ENCODE peak calls at places on chromosome 11, in ten cellular contexts. F is HCT116; P is T-helper 9 cell; H is stimulated activated CD4-positive, alpha-beta T cell treated with anti-CD3 and anti-CD28 coated beads, Interleukin-15, amount 100 ng/mL, for 1 hour; L is AG04450; O is GM04504; Y is cardiac fibroblast; Z is kidney glomerular epithelial cell; K is psoas muscle; E is SK-N-SH. W is an unnamed sample.

GRCh38 chr11:47415949-47416472 is 7.6 kb downstream of the SLC39A13 start:
- DNase-seq in Z (peak), P (no peak), E (no peak), K (peak), L (peak), O (peak), H (no peak), F (peak), Y (peak), W (no peak)

GRCh38 chr11:10728779-10729472 is 22.1 kb upstream of the CTR9 start:
- DNase-seq in F (no peak), P (no peak), Y (peak), L (no peak), H (no peak), E (peak), Z (no peak), K (no peak), O (no peak), W (no peak)

GRCh38 chr11:131246589-131247164 is 123.7 kb upstream of the NTM start:
- DNase-seq in L (no peak), H (no peak), Z (no peak), O (no peak), P (no peak), F (no peak), E (peak), Y (no peak), K (peak), W (no peak)

GRCh38 chr11:120268686-120269085 is 28.7 kb downstream of the POU2F3 start:
- DNase-seq in O (no peak), H (no peak), P (no peak), E (no peak), L (no peak), Z (no peak), K (no peak), F (no peak), Y (no peak), W (no peak)

GRCh38 chr11:132114185-132114584 is 743.8 kb downstream of the NTM start:
- DNase-seq in Y (no peak), Z (peak), F (no peak), H (no peak), K (no peak), O (no peak), P (no peak), E (peak), L (no peak), W (no peak)

GRCh38 chr11:83711035-83711630 is 425.0 kb upstream of the CCDC90B start:
- DNase-seq in P (no peak), K (no peak), Y (no peak), F (no peak), Z (no peak), E (no peak), L (no peak), O (no peak), H (no peak), W (no peak)

GRCh38 chr11:88404932-88405710 is 67.6 kb upstream of the CTSC start:
- DNase-seq in H (no peak), P (no peak), E (no peak), Z (peak), L (no peak), F (no peak), O (no peak), K (no peak), Y (no peak), W (no peak)

GRCh38 chr11:44848203-44848962 is 102.3 kb downstream of the TP53I11 start:
- DNase-seq in L (no peak), P (no peak), O (no peak), F (no peak), K (no peak), Y (no peak), Z (no peak), E (no peak), H (no peak), W (no peak)

GRCh38 chr11:94302806-94303205 is 1.6 kb upstream of the IZUMO1R start:
- DNase-seq in P (no peak), O (no peak), Z (no peak), K (no peak), Y (no peak), H (no peak), F (no peak), L (no peak), E (no peak), W (no peak)

GRCh38 chr11:23359297-23359696 is 499.0 kb upstream of the CCDC179 start:
- DNase-seq in Y (peak), H (no peak), L (peak), F (no peak), Z (peak), K (no peak), E (no peak), O (peak), P (no peak), W (no peak)

GRCh38 chr11:116078101-116078561 is 573.9 kb upstream of the CADM1 start:
- DNase-seq in F (no peak), P (no peak), Z (no peak), L (no peak), Y (no peak), E (peak), O (no peak), K (no peak), H (no peak), W (no peak)

GRCh38 chr11:128848815-128849455 is 18.2 kb downstream of the KCNJ1 start:
- DNase-seq in K (peak), P (peak), F (peak), H (peak), Y (peak), O (no peak), E (peak), L (no peak), Z (no peak), W (no peak)

GRCh38 chr11:3700910-3701309 is 29.7 kb upstream of the CHRNA10 start:
- DNase-seq in Z (no peak), O (no peak), L (no peak), P (no peak), Y (no peak), F (no peak), K (no peak), H (no peak), E (no peak), W (no peak)

GRCh38 chr11:58928691-58929090 is 10.6 kb upstream of the GLYATL1 start:
- DNase-seq in H (no peak), P (no peak), Z (no peak), Y (no peak), E (no peak), K (no peak), L (no peak), O (no peak), F (no peak), W (no peak)

GRCh38 chr11:122330466-122330865 is 214.5 kb upstream of the BLID start:
- DNase-seq in Z (no peak), K (no peak), H (no peak), L (no peak), P (no peak), O (no peak), F (no peak), Y (no peak), E (no peak), W (no peak)

GRCh38 chr11:19055016-19055415 is 5.5 kb downstream of the MRGPRX2 start:
- DNase-seq in P (no peak), K (no peak), E (no peak), L (no peak), H (no peak), Y (no peak), O (no peak), F (no peak), Z (no peak), W (no peak)

GRCh38 chr11:102457865-102458264 is 5.3 kb upstream of the TMEM123 start:
- DNase-seq in Z (no peak), P (no peak), E (no peak), F (no peak), L (no peak), Y (no peak), O (no peak), H (no peak), K (no peak), W (no peak)

GRCh38 chr11:6400431-6401345 is 10.4 kb downstream of the SMPD1 start:
- DNase-seq in O (no peak), L (no peak), F (no peak), E (no peak), H (no peak), Y (no peak), Z (no peak), P (no peak), K (no peak), W (no peak)

GRCh38 chr11:17978553-17979287 is 34.1 kb downstream of the SERGEF start:
- DNase-seq in Y (peak), H (no peak), E (peak), F (no peak), P (no peak), O (peak), L (no peak), K (peak), Z (peak), W (no peak)

GRCh38 chr11:16773981-16774710 is 35.7 kb downstream of the C11orf58 start:
- DNase-seq in L (no peak), E (peak), P (no peak), K (no peak), Y (no peak), O (no peak), Z (no peak), F (no peak), H (no peak), W (no peak)

GRCh38 chr11:124893781-124894401 is 3.8 kb downstream of the ROBO4 start:
- DNase-seq in L (no peak), P (no peak), Y (no peak), H (no peak), K (no peak), E (peak), F (no peak), Z (no peak), O (no peak), W (no peak)

GRCh38 chr11:32911413-32911812 is 18.8 kb downstream of the QSER1 start:
- DNase-seq in Y (no peak), H (no peak), O (no peak), E (no peak), L (no peak), F (no peak), Z (no peak), K (no peak), P (no peak), W (no peak)

GRCh38 chr11:117953029-117953671 is 23.9 kb upstream of the TMPRSS13 start:
- DNase-seq in L (no peak), Y (no peak), P (no peak), K (no peak), O (no peak), F (no peak), E (no peak), Z (no peak), H (no peak), W (no peak)

GRCh38 chr11:57256119-57256518 is 19.1 kb upstream of the APLNR start:
- DNase-seq in K (no peak), O (no peak), E (no peak), H (no peak), L (no peak), F (no peak), Z (no peak), Y (no peak), P (no peak), W (no peak)

GRCh38 chr11:94638902-94639373 is 71.8 kb downstream of the PIWIL4 start:
- DNase-seq in O (peak), H (no peak), Z (no peak), Y (peak), P (no peak), L (no peak), K (no peak), E (no peak), F (no peak), W (no peak)

GRCh38 chr11:119681537-119681936 is 47.5 kb downstream of the NECTIN1 start:
- DNase-seq in P (no peak), K (no peak), F (no peak), L (no peak), O (no peak), E (no peak), Z (no peak), Y (no peak), H (no peak), W (no peak)

GRCh38 chr11:128288368-128288767 is 299.0 kb downstream of the ETS1 start:
- DNase-seq in O (no peak), E (no peak), Y (no peak), H (no peak), P (no peak), F (no peak), K (no peak), L (no peak), Z (no peak), W (no peak)

GRCh38 chr11:2791139-2791520 is 91.3 kb upstream of the KCNQ1OT1 start:
- DNase-seq in H (no peak), Y (no peak), Z (no peak), F (no peak), K (peak), O (no peak), P (no peak), E (no peak), L (no peak), W (no peak)

GRCh38 chr11:123561046-123561781 is 93.2 kb downstream of the SCN3B start:
- DNase-seq in Y (peak), O (no peak), Z (no peak), L (no peak), F (no peak), K (no peak), P (no peak), E (peak), H (no peak), W (no peak)

GRCh38 chr11:24496728-24497396 is at the start of gene LUZP2:
- DNase-seq in F (no peak), L (no peak), H (no peak), Z (peak), O (no peak), P (no peak), E (peak), K (peak), Y (peak), W (no peak)

GRCh38 chr11:17790453-17790852 is 55.9 kb downstream of the KCNC1 start:
- DNase-seq in P (no peak), E (no peak), F (no peak), H (no peak), L (peak), Y (peak), O (no peak), K (no peak), Z (no peak), W (no peak)

GRCh38 chr11:65867284-65868071 is 5.1 kb downstream of the EFEMP2 start:
- DNase-seq in O (no peak), L (no peak), H (no peak), Z (no peak), E (peak), P (no peak), F (no peak), K (peak), Y (no peak), W (no peak)

GRCh38 chr11:128686045-128686741 is 7.7 kb upstream of the FLI1 start:
- DNase-seq in Y (no peak), F (no peak), L (no peak), E (peak), K (no peak), H (no peak), Z (no peak), O (no peak), P (no peak), W (no peak)

GRCh38 chr11:44004452-44004833 is 43.3 kb upstream of the ACCSL start:
- DNase-seq in Z (no peak), O (no peak), F (no peak), P (no peak), L (no peak), H (no peak), Y (no peak), E (no peak), K (no peak), W (no peak)

GRCh38 chr11:119373917-119374631 is 7.4 kb downstream of the USP2 start:
- DNase-seq in Y (peak), Z (peak), P (peak), H (no peak), E (peak), F (no peak), L (peak), O (peak), K (peak), W (no peak)

W was measured in epithelial cell of proximal tubule.